ENCODE peak calls at places on chromosomes 13 and 19, in five cellular contexts. K is astrocyte, B is HEK293T, U is WTC11, G is heart left ventricle. T is an unnamed sample.

GRCh38 chr19:36420961-36421748 is 2.7 kb upstream of the ZFP82 start:
- DNase-seq in K (peak; percentile 60), U (peak; percentile 67), G (peak; percentile 18), B (no peak), T (no peak)

GRCh38 chr19:13906525-13906904 is 514 bp downstream of the CC2D1A start:
- DNase-seq in K (no peak), B (no peak), U (no peak), G (no peak), T (no peak)

GRCh38 chr13:104648291-104648690 is 1582.1 kb upstream of the SLC10A2 start:
- DNase-seq in K (no peak), G (no peak), U (no peak), B (no peak), T (no peak)

GRCh38 chr13:55673910-55674309 is 1466.8 kb upstream of the PRR20A start:
- DNase-seq in K (no peak), B (no peak), U (no peak), G (no peak), T (no peak)

GRCh38 chr13:114115191-114115671 is 17.2 kb downstream of the RASA3 start:
- DNase-seq in U (peak; percentile 8), B (no peak), K (peak; percentile 89), G (peak; percentile 25), T (no peak)

GRCh38 chr19:18379803-18380747 is 5.9 kb upstream of the GDF15 start:
- DNase-seq in G (peak; percentile 87), K (peak; percentile 89), U (peak; percentile 27), B (no peak), T (peak; percentile 91)

GRCh38 chr13:75818181-75819110 is 182.3 kb downstream of the LMO7 start:
- DNase-seq in U (no peak), B (no peak), K (no peak), G (no peak), T (no peak)

GRCh38 chr19:24178207-24178606 is 91.2 kb downstream of the ZNF254 start:
- DNase-seq in U (no peak), G (no peak), K (no peak), B (no peak), T (no peak)

GRCh38 chr19:44718441-44719261 is 19.7 kb downstream of the CEACAM16 start:
- DNase-seq in G (peak; percentile 87), K (peak; percentile 54), U (peak; percentile 66), B (no peak), T (no peak)

GRCh38 chr13:101219609-101220265 is 196.6 kb downstream of the NALCN start:
- DNase-seq in U (no peak), K (no peak), B (no peak), G (no peak), T (no peak)

GRCh38 chr13:32695602-32696250 is 109.5 kb downstream of the PDS5B start:
- DNase-seq in B (no peak), U (no peak), K (peak; percentile 3), G (no peak), T (no peak)

GRCh38 chr13:77521595-77522367 is 13.7 kb upstream of the SCEL start:
- DNase-seq in K (peak; percentile 69), U (peak; percentile 33), B (no peak), G (no peak), T (no peak)

GRCh38 chr19:16078311-16078758 is 2.0 kb downstream of the TPM4 start:
- DNase-seq in U (no peak), G (peak; percentile 44), B (no peak), K (peak; percentile 59), T (no peak)

GRCh38 chr19:14114854-14115253 is 2.7 kb downstream of the PRKACA start:
- DNase-seq in G (peak; percentile 51), B (peak; percentile 48), U (peak; percentile 77), K (no peak), T (no peak)

GRCh38 chr19:8020681-8021080 is 15.2 kb upstream of the ELAVL1 start:
- DNase-seq in B (no peak), G (no peak), K (no peak), U (no peak), T (no peak)

GRCh38 chr19:3536429-3537100 is 2.4 kb upstream of the TEKTIP1 start:
- DNase-seq in B (no peak), U (no peak), G (no peak), K (no peak), T (peak; percentile 92)

GRCh38 chr19:45446295-45446694 is 21.5 kb upstream of the FOSB start:
- DNase-seq in K (no peak), B (no peak), U (no peak), G (no peak), T (no peak)

GRCh38 chr13:99164226-99164625 is 36.4 kb upstream of the UBAC2 start:
- DNase-seq in U (no peak), K (no peak), G (no peak), B (no peak), T (no peak)

GRCh38 chr19:27975419-27976005 is 1237.4 kb downstream of the UQCRFS1 start:
- DNase-seq in G (no peak), B (no peak), U (no peak), K (no peak), T (no peak)